ENCODE peak calls at places on chromosomes 13 and 19, in ten cellular contexts. O, L, N, F, S, G, X, Y, H and Z are unnamed samples.

GRCh38 chr19:21680679-21681078 is 86.7 kb downstream of the ZNF100 start:
- DNase-seq in O (no peak), L (no peak), N (no peak), F (no peak), S (no peak), G (no peak), X (no peak), Y (no peak), H (no peak), Z (no peak)

GRCh38 chr13:40666905-40667621 is 622 bp upstream of the FOXO1 start:
- DNase-seq in O (no peak), L (peak), N (no peak), F (no peak), S (no peak), G (no peak), X (no peak), Y (no peak), H (no peak), Z (peak)

GRCh38 chr19:10403137-10404021 is at the start of gene CDC37:
- DNase-seq in O (peak), L (peak), N (peak), F (peak), S (peak), G (peak), X (peak), Y (peak), H (peak), Z (peak)

GRCh38 chr13:42812311-42812710 is 30.9 kb downstream of the FAM216B start:
- DNase-seq in O (peak), L (no peak), N (no peak), F (no peak), S (peak), G (no peak), X (no peak), Y (no peak), H (no peak), Z (no peak)

GRCh38 chr13:113974304-113975281 is 717 bp upstream of the C13orf46 start:
- DNase-seq in O (no peak), L (no peak), N (no peak), F (no peak), S (no peak), G (no peak), X (no peak), Y (no peak), H (no peak), Z (no peak)

GRCh38 chr13:109610517-109610916 is 175.9 kb downstream of the IRS2 start:
- DNase-seq in O (peak), L (peak), N (no peak), F (no peak), S (peak), G (no peak), X (no peak), Y (no peak), H (no peak), Z (peak)

GRCh38 chr13:86051134-86052103 is 252.2 kb upstream of the SLITRK6 start:
- DNase-seq in O (peak), L (no peak), N (no peak), F (no peak), S (no peak), G (no peak), X (no peak), Y (no peak), H (no peak), Z (no peak)

GRCh38 chr19:29568036-29568788 is 37.9 kb upstream of the POP4 start:
- DNase-seq in O (no peak), L (no peak), N (no peak), F (no peak), S (no peak), G (no peak), X (no peak), Y (no peak), H (no peak), Z (no peak)

GRCh38 chr19:52138614-52139290 is 986 bp downstream of the ZNF616 start:
- DNase-seq in O (peak), L (no peak), N (peak), F (peak), S (peak), G (no peak), X (no peak), Y (no peak), H (peak), Z (peak)

GRCh38 chr19:42313096-42313839 is at the start of gene TMEM145:
- DNase-seq in O (peak), L (peak), N (peak), F (peak), S (peak), G (no peak), X (no peak), Y (no peak), H (no peak), Z (peak)

GRCh38 chr19:18436651-18437478 is 1.1 kb downstream of the ISYNA1 start:
- DNase-seq in O (peak), L (peak), N (no peak), F (peak), S (peak), G (no peak), X (no peak), Y (peak), H (no peak), Z (peak)

GRCh38 chr13:98743377-98743776 is 9.1 kb downstream of the SLC15A1 start:
- DNase-seq in O (no peak), L (no peak), N (no peak), F (no peak), S (no peak), G (no peak), X (no peak), Y (no peak), H (no peak), Z (no peak)